ENCODE peak calls at places on chromosomes 16 and 17, in seven cellular contexts. L is fibroblast of lung, O is mesendoderm, E is tibial nerve, X is GM12878, Q is neuronal stem cell, S is heart right ventricle. Y is an unnamed sample. For H3K4me1 and H3K27me3, the result is how much of the 10 kb centered on the place peaks cover.

GRCh38 chr17:10666921-10667320 is 9.8 kb upstream of the MYH3 start:
- DNase-seq in L (no peak), O (no peak), E (no peak), X (no peak), Q (no peak), S (no peak), Y (no peak)

GRCh38 chr17:16352303-16352837 is 899 bp downstream of the CENPV start:
- DNase-seq in L (peak), O (peak), E (no peak), X (no peak), Q (peak), S (no peak), Y (no peak)

GRCh38 chr16:73124665-73125064 is 76.7 kb upstream of the ZFHX3 start:
- DNase-seq in L (no peak), O (no peak), E (no peak), X (no peak), Q (no peak), S (no peak), Y (no peak)

GRCh38 chr17:57995076-57995956 is 7.3 kb upstream of the VEZF1 start:
- DNase-seq in L (peak), O (peak), E (no peak), X (no peak), Q (peak), S (peak), Y (no peak)

GRCh38 chr17:17077861-17078732 is 35.8 kb downstream of the MPRIP start:
- DNase-seq in L (no peak), O (peak), E (no peak), X (no peak), Q (no peak), S (no peak), Y (no peak)

GRCh38 chr17:7947651-7948050 is 15.6 kb downstream of the CNTROB start:
- DNase-seq in L (no peak), O (no peak), E (no peak), X (no peak), Q (no peak), S (no peak), Y (no peak)

GRCh38 chr17:50934672-50935200 is 68.6 kb upstream of the TOB1 start:
- DNase-seq in L (no peak), O (no peak), E (no peak), X (no peak), Q (no peak), S (no peak), Y (no peak)

GRCh38 chr16:2846511-2847310 is 11.3 kb downstream of the PRSS22 start:
- DNase-seq in L (peak), O (no peak), E (no peak), X (no peak), Q (no peak), S (no peak), Y (no peak)

GRCh38 chr17:41810659-41811548 is 845 bp downstream of the P3H4 start:
- DNase-seq in L (no peak), O (peak), E (no peak), X (no peak), Q (no peak), S (no peak), Y (no peak)

GRCh38 chr17:76501018-76501826 is at the start of gene RHBDF2:
- DNase-seq in L (peak), O (peak), E (peak), X (peak), Q (peak), S (peak), Y (peak)

GRCh38 chr16:82633964-82634600 is 7.3 kb downstream of the CDH13 start:
- DNase-seq in L (peak), O (peak), E (no peak), X (no peak), Q (no peak), S (peak), Y (no peak)

GRCh38 chr17:15154618-15155017 is 110.5 kb downstream of the PMP22 start:
- DNase-seq in L (no peak), O (no peak), E (no peak), X (no peak), Q (no peak), S (no peak), Y (no peak)

GRCh38 chr16:31269541-31269940 is 9.8 kb downstream of the ITGAM start:
- DNase-seq in L (no peak), O (no peak), E (no peak), X (no peak), Q (no peak), S (no peak), Y (no peak)

DNA sequence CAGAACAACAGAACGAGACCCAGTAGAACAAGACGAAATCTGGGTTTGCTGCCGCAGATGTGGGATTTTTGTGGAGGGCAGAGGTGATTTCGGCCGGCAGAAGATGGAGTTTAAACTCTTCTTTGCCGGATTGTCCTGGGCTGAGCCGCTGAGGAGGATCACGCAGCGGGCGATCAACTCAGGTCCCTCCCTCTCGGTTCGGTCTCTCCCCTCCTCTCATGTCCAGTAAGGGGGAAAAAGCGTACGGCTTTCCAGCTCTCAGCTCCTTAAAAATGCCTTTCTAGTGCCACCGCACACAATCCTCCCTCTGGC is 2.5 kb downstream of the PHF12 start:
- DNase-seq in L (peak), O (peak), E (no peak), X (no peak), Q (peak), S (no peak), Y (no peak)
- H3K4me1 ChIP-seq in L (under half), O (under half), E (half or more), X (under half), Q (under half), S (half or more), Y (under half)

GRCh38 chr17:2777242-2777867 is 18.9 kb upstream of the RAP1GAP2 start:
- DNase-seq in L (no peak), O (peak), E (no peak), X (no peak), Q (no peak), S (no peak), Y (no peak)

GRCh38 chr17:2778489-2778888 is 17.7 kb upstream of the RAP1GAP2 start:
- DNase-seq in L (no peak), O (no peak), E (no peak), X (no peak), Q (no peak), S (no peak), Y (no peak)

GRCh38 chr17:2780256-2780655 is 16.0 kb upstream of the RAP1GAP2 start:
- DNase-seq in L (no peak), O (no peak), E (no peak), X (no peak), Q (no peak), S (no peak), Y (no peak)

GRCh38 chr17:2779545-2779944 is 16.7 kb upstream of the RAP1GAP2 start:
- DNase-seq in L (no peak), O (no peak), E (no peak), X (no peak), Q (no peak), S (no peak), Y (no peak)

DNA sequence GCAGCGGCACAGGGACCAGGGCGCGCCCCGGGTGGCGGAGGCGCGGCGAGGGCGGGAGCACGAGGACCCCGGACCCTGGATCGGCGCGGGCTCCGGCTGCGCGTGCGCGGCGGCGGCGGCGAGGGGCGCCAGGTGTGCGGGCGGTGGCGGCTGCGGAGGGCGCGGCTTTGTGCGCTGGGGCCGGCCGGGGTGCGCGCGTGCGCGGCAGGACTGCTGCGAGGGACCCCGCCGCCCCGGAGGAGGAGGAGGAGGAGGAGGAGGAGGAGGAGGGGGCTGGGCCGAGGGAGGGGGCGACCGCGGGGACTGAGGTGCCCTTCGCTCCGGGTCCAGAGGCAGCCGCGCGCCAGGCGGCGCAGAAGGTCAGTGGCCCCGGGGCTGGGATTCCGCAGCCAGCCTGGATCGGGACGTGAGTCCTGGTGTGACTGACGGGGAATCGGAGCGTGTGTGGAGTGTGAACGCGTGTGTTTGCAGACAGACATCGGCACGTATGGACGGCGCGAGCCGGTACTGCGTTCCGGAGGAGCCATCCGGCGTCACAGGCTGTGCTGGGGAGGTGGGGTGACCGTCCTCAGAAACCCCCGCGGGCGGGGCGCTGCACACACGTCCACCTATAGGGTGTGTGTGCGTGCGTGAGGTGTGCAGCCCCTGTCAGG is 19.5 kb upstream of the RAP1GAP2 start:
- DNase-seq in L (no peak), O (peak), E (no peak), X (no peak), Q (peak), S (no peak), Y (no peak)
- H3K4me3 ChIP-seq in L (no peak), O (peak), E (no peak), X (no peak), Q (peak), S (peak), Y (no peak)

GRCh38 chr16:50815382-50815781 is 73.5 kb downstream of the CYLD start:
- DNase-seq in L (no peak), O (no peak), E (no peak), X (no peak), Q (no peak), S (no peak), Y (no peak)

GRCh38 chr16:50819706-50820105 is 77.8 kb downstream of the CYLD start:
- DNase-seq in L (no peak), O (no peak), E (no peak), X (no peak), Q (no peak), S (no peak), Y (no peak)

GRCh38 chr16:50820225-50820624 is 78.3 kb downstream of the CYLD start:
- DNase-seq in L (no peak), O (no peak), E (no peak), X (no peak), Q (no peak), S (no peak), Y (no peak)

GRCh38 chr16:50816901-50817555 is 75.1 kb downstream of the CYLD start:
- DNase-seq in L (no peak), O (no peak), E (no peak), X (no peak), Q (no peak), S (no peak), Y (no peak)

GRCh38 chr16:50818380-50818779 is 76.5 kb downstream of the CYLD start:
- DNase-seq in L (no peak), O (no peak), E (no peak), X (no peak), Q (no peak), S (no peak), Y (no peak)
- H3K27me3 ChIP-seq in L (under half), O (under half), E (under half), X (under half), Q (under half), S (under half), Y (under half)

DNA sequence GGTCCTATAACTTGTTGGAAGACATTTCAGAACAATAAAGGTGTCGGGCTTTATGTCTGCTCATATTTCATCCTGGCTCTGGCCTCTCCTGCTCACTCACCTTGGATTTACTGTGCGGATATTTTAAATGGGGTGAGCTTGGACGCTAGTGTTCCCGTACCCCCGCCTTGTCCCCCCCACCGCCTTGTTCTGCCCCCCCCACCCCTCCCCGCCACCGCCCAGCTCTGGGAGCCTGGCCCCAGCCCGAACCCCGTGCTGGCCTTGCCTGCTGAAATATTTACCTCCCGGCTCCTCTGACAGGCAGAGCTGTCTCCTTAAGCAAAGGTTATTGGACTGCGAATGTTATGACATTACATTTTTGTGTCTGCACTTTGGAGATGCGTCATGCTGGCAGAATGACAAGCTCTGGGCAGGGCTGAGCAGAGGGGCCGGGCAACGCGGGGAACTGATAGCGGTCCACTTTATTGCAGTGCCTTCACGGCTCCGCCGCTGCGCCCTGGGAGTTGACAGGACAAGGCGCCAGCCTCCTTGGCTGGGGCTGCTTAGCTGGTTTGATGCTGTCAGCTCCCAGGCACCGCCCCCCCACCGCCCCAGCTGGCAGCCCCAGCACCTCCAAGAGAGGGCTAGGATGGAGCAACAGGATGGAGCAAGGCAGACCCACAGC is 222.5 kb upstream of the GSE1 start:
- DNase-seq in L (peak), O (no peak), E (peak), X (no peak), Q (no peak), S (peak), Y (peak)
- H3K4me1 ChIP-seq in L (under half), O (under half), E (under half), X (under half), Q (under half), S (under half), Y (under half)

GRCh38 chr16:1492923-1493745 is at the start of gene TELO2:
- DNase-seq in L (peak), O (peak), E (peak), X (no peak), Q (peak), S (peak), Y (peak)
- H3K4me3 ChIP-seq in L (peak), O (peak), E (peak), X (peak), Q (peak), S (peak), Y (peak)

DNA sequence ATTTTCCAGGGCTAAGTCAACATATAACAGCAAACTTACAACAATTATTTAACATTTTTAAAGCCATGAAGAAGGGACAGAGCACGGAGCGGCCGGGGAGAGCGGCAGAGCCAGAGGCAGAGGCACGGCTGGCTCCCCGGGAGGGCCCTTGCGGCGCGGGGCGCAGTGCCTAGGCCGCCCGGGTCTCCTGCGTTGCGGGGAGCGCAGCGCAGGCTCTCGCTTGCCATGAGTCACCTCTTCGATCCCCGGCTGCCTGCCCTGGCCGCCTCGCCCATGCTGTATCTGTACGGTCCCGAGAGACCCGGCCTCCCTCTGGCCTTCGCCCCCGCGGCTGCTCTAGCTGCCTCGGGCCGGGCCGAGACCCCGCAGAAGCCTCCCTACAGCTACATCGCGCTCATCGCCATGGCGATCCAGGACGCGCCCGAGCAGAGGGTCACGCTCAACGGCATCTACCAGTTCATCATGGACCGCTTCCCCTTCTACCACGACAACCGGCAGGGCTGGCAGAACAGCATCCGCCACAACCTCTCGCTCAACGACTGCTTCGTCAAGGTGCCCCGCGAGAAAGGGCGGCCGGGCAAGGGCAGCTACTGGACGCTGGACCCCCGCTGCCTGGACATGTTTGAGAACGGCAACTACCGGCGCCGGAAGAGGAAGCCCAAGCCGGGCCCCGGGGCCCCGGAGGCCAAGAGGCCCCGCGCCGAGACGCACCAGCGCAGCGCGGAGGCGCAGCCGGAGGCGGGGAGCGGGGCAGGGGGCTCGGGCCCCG is at the start of gene FOXL1:
- DNase-seq in L (peak), O (peak), E (no peak), X (no peak), Q (no peak), S (peak), Y (no peak)
- H3K27me3 ChIP-seq in L (under half), O (half or more), E (half or more), X (under half), Q (half or more), S (under half), Y (half or more)

GRCh38 chr17:81993726-81994592 is 16.5 kb downstream of the ASPSCR1 start:
- DNase-seq in L (no peak), O (no peak), E (no peak), X (no peak), Q (no peak), S (no peak), Y (peak)
- H3K4me1 ChIP-seq in L (under half), O (under half), E (under half), X (under half), Q (under half), S (under half), Y (under half)

DNA sequence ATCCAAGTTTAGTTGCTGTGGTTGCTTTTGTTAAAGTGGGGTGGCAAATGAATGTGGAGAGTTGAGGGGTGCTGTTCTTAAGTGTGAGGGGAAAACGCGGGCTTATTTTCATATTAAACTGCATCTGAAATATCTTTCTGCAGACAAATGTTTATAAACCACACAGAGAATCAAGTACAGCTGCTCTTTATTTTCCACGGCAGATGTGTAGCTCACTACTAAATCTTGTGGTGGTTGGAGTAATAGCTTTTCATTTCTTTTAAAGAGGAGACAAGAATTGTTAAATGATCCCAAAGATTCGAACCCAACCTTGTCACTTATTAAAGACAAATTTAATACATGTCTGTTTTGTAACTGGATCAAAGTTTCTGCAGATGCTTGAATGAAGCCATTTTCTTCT is 2.1 kb downstream of the CLTC start:
- DNase-seq in L (no peak), O (no peak), E (no peak), X (no peak), Q (no peak), S (no peak), Y (no peak)
- H3K4me3 ChIP-seq in L (peak), O (no peak), E (no peak), X (peak), Q (no peak), S (peak), Y (no peak)

DNA sequence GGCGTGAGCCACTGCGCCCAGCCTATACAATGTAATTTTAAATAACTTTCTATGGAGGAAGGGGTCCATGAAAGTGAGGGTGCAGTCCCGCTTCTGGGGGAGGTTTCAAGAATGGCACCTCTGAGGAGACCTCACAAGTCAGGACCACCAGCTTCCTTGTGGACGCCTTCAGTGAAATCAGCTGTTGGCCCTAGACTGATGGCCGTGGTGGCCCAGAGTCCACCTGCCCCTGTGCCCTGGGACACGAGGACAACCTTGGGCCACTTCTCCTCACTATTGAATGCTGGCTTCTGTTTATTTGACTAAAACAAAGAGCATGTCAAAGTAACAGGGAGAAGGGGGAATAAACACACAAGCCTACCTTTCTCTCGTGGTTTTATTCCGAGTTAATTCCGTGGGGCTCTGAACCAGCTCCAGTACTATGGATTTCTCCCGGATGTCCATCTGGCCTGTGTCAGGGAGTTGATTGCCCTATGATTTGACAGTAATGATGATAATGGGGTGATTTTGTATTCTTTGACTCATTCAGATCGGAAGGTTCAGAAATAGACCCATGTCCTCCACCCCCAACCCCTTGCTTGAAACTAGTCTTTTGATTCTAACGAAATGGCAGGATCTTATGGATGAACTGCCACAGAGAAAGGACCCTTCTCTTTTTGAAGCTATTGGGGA is 8.6 kb upstream of the CBX4 start:
- DNase-seq in L (no peak), O (no peak), E (no peak), X (no peak), Q (no peak), S (no peak), Y (no peak)
- H3K27me3 ChIP-seq in L (under half), O (under half), E (under half), X (under half), Q (under half), S (under half), Y (under half)

DNA sequence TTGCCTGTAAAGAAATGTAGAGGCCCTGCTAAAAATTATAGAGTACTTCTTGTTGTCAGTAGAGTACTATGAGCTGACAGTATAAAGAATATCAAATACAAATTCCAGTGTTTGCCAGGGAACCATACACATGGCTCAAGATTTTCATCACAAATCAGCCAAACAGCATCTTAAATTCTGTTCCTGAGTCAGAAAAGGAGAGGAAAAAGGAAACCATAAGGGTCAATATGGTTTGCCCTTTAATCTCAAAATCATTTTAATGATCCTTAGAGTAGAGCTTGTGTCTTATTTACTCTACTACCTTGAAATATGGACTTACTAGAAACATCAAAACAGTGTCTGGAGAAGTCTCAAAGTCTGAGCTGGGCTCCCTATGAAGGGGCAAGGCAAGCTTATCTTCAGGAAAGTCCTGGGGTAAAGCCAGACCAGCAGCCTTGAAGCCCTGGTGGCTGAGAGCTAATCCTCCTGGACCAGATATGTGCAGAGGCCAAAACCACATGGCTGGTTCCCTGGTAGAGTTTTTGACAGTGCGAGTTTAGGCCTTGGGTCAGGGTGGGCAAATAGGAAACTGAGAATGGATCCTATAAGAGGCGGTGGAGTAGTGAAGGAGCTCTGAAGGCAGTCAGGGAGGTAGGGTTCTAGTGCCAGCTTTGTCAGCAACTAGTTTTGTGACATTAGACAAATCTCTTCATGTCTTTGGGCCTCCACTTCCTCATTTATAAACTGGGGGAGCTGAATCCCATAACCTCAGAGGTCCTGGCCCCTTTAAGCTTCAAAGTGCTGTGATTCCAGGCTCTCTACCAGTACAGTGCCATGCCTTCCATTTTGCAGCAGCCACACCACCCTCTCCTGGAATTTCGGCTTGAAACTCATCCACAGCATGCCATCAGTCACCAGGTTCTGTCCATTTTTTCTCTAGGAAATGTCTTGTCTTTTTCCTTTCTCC is 38.9 kb downstream of the MRTFB start:
- DNase-seq in L (peak), O (no peak), E (no peak), X (no peak), Q (no peak), S (no peak), Y (no peak)
- H3K4me1 ChIP-seq in L (under half), O (under half), E (under half), X (under half), Q (under half), S (half or more), Y (half or more)